ENCODE peak calls at places on chromosomes 2 and 18, in nine cellular contexts. One of them, this sample, is unnamed.

GRCh38 chr2:210630904-210631560 is 74.6 kb downstream of the CPS1 start:
- DNase-seq in GM12891: no peak
- DNase-seq in NCI-H1436: peak
- DNase-seq in Daoy: no peak
- DNase-seq in GM13976: no peak
- DNase-seq in kidney: no peak
- DNase-seq in IMR-90: no peak
- DNase-seq in M059J: no peak
- DNase-seq in HCT116: no peak
- DNase-seq in this sample: peak

GRCh38 chr2:136997550-136997949 is 232.2 kb downstream of the THSD7B start:
- DNase-seq in GM12891: no peak
- DNase-seq in NCI-H1436: no peak
- DNase-seq in Daoy: no peak
- DNase-seq in GM13976: no peak
- DNase-seq in kidney: no peak
- DNase-seq in IMR-90: no peak
- DNase-seq in M059J: peak
- DNase-seq in HCT116: no peak
- DNase-seq in this sample: no peak

GRCh38 chr2:16201876-16202642 is 261.7 kb downstream of the MYCN start:
- DNase-seq in GM12891: no peak
- DNase-seq in NCI-H1436: no peak
- DNase-seq in Daoy: peak
- DNase-seq in GM13976: no peak
- DNase-seq in kidney: no peak
- DNase-seq in IMR-90: no peak
- DNase-seq in M059J: no peak
- DNase-seq in HCT116: no peak
- DNase-seq in this sample: peak

GRCh38 chr18:36769172-36769571 is 59.6 kb downstream of the TPGS2 start:
- DNase-seq in GM12891: no peak
- DNase-seq in NCI-H1436: no peak
- DNase-seq in Daoy: no peak
- DNase-seq in GM13976: no peak
- DNase-seq in kidney: no peak
- DNase-seq in IMR-90: peak
- DNase-seq in M059J: peak
- DNase-seq in HCT116: no peak
- DNase-seq in this sample: no peak

GRCh38 chr2:212494413-212495020 is 44.1 kb downstream of the ERBB4 start:
- DNase-seq in GM12891: no peak
- DNase-seq in NCI-H1436: no peak
- DNase-seq in Daoy: no peak
- DNase-seq in GM13976: no peak
- DNase-seq in kidney: no peak
- DNase-seq in IMR-90: no peak
- DNase-seq in M059J: no peak
- DNase-seq in HCT116: no peak
- DNase-seq in this sample: no peak

GRCh38 chr2:219025637-219026585 is 15.4 kb downstream of the CFAP65 start:
- DNase-seq in GM12891: no peak
- DNase-seq in NCI-H1436: no peak
- DNase-seq in Daoy: no peak
- DNase-seq in GM13976: no peak
- DNase-seq in kidney: peak
- DNase-seq in IMR-90: no peak
- DNase-seq in M059J: no peak
- DNase-seq in HCT116: no peak
- DNase-seq in this sample: no peak

GRCh38 chr2:191626497-191627151 is 51.3 kb upstream of the NABP1 start:
- DNase-seq in GM12891: no peak
- DNase-seq in NCI-H1436: no peak
- DNase-seq in Daoy: no peak
- DNase-seq in GM13976: no peak
- DNase-seq in kidney: no peak
- DNase-seq in IMR-90: peak
- DNase-seq in M059J: peak
- DNase-seq in HCT116: no peak
- DNase-seq in this sample: no peak

GRCh38 chr18:63299837-63300787 is 19.5 kb downstream of the BCL2 start:
- DNase-seq in GM12891: no peak
- DNase-seq in NCI-H1436: no peak
- DNase-seq in Daoy: no peak
- DNase-seq in GM13976: peak
- DNase-seq in kidney: no peak
- DNase-seq in IMR-90: peak
- DNase-seq in M059J: no peak
- DNase-seq in HCT116: no peak
- DNase-seq in this sample: no peak

GRCh38 chr2:26715528-26716270 is 23.2 kb downstream of the KCNK3 start:
- DNase-seq in GM12891: no peak
- DNase-seq in NCI-H1436: no peak
- DNase-seq in Daoy: no peak
- DNase-seq in GM13976: no peak
- DNase-seq in kidney: peak
- DNase-seq in IMR-90: no peak
- DNase-seq in M059J: no peak
- DNase-seq in HCT116: no peak
- DNase-seq in this sample: no peak

GRCh38 chr2:207616185-207616584 is 9.0 kb downstream of the METTL21A start:
- DNase-seq in GM12891: no peak
- DNase-seq in NCI-H1436: no peak
- DNase-seq in Daoy: peak
- DNase-seq in GM13976: no peak
- DNase-seq in kidney: no peak
- DNase-seq in IMR-90: peak
- DNase-seq in M059J: peak
- DNase-seq in HCT116: no peak
- DNase-seq in this sample: no peak

This sample was measured in NCI-H345.